ENCODE peak calls at places on chromosomes 11 and 22, in six cellular contexts. D is cardiac muscle cell, Q is spleen, J is brain microvascular endothelial cell, V is heart left ventricle, K is stomach. I is an unnamed sample.

GRCh38 chr11:34905666-34906065 is 10.5 kb downstream of the APIP start:
- DNase-seq in D (no peak), Q (no peak), J (no peak), V (no peak), K (no peak), I (no peak)

GRCh38 chr11:112784323-112785073 is 176.7 kb upstream of the NCAM1 start:
- DNase-seq in D (peak), Q (no peak), J (peak), V (peak), K (no peak), I (no peak)

GRCh38 chr11:107563702-107564101 is 1.8 kb downstream of the ALKBH8 start:
- DNase-seq in D (peak), Q (no peak), J (peak), V (peak), K (no peak), I (no peak)

GRCh38 chr22:20658433-20659222 is 115.3 kb upstream of the SERPIND1 start:
- DNase-seq in D (no peak), Q (no peak), J (no peak), V (no peak), K (no peak), I (no peak)

GRCh38 chr22:42920101-42920820 is 63.2 kb upstream of the ARFGAP3 start:
- DNase-seq in D (peak), Q (peak), J (no peak), V (no peak), K (no peak), I (no peak)

GRCh38 chr11:116217006-116217405 is 555.8 kb downstream of the BUD13 start:
- DNase-seq in D (peak), Q (no peak), J (peak), V (no peak), K (no peak), I (no peak)

GRCh38 chr11:47007579-47007978 is 71.0 kb downstream of the CSTPP1 start:
- DNase-seq in D (peak), Q (no peak), J (no peak), V (no peak), K (no peak), I (no peak)

GRCh38 chr11:56848105-56848809 is 99.8 kb upstream of the OR9G4 start:
- DNase-seq in D (no peak), Q (no peak), J (no peak), V (no peak), K (no peak), I (no peak)

GRCh38 chr11:35418847-35419712 is at the start of gene SLC1A2:
- DNase-seq in D (peak), Q (no peak), J (no peak), V (peak), K (no peak), I (no peak)

GRCh38 chr11:11537372-11537771 is 84.4 kb downstream of the GALNT18 start:
- DNase-seq in D (no peak), Q (no peak), J (no peak), V (no peak), K (no peak), I (no peak)

GRCh38 chr11:131027501-131027900 is 111.2 kb upstream of the SNX19 start:
- DNase-seq in D (peak), Q (no peak), J (no peak), V (no peak), K (no peak), I (no peak)

GRCh38 chr11:111344032-111344431 is 35.0 kb downstream of the POU2AF1 start:
- DNase-seq in D (peak), Q (no peak), J (no peak), V (no peak), K (no peak), I (no peak)

GRCh38 chr11:19800162-19800561 is 87.5 kb downstream of the NAV2 start:
- DNase-seq in D (peak), Q (no peak), J (no peak), V (no peak), K (no peak), I (no peak)

GRCh38 chr11:46049325-46049860 is 71.9 kb downstream of the PHF21A start:
- DNase-seq in D (no peak), Q (no peak), J (no peak), V (no peak), K (no peak), I (no peak)

GRCh38 chr11:47468598-47469214 is 19.8 kb upstream of the RAPSN start:
- DNase-seq in D (no peak), Q (peak), J (no peak), V (no peak), K (no peak), I (no peak)

GRCh38 chr11:119108151-119108856 is 1.2 kb downstream of the C2CD2L start:
- DNase-seq in D (peak), Q (peak), J (no peak), V (no peak), K (peak), I (no peak)

GRCh38 chr11:80103149-80103859 is 662.5 kb upstream of the TENM4 start:
- DNase-seq in D (peak), Q (no peak), J (peak), V (no peak), K (no peak), I (peak)

GRCh38 chr11:64971421-64972233 is at the start of gene MAJIN:
- DNase-seq in D (peak), Q (peak), J (peak), V (peak), K (peak), I (peak)

DNA sequence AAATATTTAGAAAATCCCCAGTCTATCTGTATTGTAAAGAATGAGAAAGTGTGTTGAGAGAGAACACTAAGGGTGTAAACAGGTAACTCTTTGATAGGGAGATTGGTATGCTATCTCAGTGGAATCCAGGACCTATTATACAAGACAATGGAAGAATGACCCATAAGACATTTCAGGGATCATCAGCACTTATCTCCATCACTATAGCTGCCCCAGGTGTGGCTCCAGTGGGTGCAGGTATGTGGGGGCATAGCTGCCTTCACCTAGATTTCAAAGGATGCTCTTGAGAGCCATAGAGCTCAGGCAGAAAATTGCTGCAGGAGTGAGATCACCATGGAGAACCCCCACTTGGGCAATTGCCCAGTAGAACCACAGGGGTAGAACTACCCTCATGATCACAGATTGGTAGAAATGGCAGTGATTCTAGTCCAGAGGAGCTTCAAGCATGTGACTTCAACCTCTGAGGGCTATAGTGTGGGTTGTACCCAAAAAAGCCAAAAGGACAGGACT is 252.3 kb upstream of the TBCEL start:
- DNase-seq in D (no peak), Q (no peak), J (no peak), V (no peak), K (no peak), I (no peak)
- H3K27ac ChIP-seq in D (no peak), Q (no peak), J (no peak), V (no peak), K (no peak), I (no peak)

DNA sequence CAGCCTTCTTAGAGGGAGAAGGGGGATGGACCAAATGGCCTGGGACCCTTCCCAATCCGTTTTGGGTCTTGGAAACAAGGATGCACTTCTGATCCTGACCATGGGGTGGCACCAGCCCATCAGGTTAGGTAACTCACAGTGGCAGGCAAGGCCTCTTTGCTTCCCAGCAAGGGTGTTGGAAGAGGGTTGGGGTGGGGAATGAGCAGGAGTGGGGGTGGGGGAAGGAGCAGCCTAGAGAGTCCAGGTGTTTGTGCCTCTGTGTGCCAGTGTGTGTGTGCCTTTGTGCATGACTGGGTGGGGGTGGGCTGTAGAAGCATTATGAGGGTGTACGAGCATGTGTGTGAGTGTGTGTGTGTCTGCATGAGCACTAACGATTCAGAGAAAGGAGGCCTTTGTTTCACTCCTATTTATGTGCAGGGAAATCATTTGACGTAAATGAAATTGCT is 213.1 kb downstream of the INSC start:
- DNase-seq in D (peak), Q (no peak), J (peak), V (peak), K (peak), I (peak)
- TF ChIP-seq CTCF in D (peak), Q (peak), J (peak), V (peak), K (peak), I (peak)

GRCh38 chr22:31244943-31245451 is 32.9 kb downstream of the LIMK2 start:
- DNase-seq in D (no peak), Q (no peak), J (no peak), V (no peak), K (no peak), I (no peak)
- H3K27ac ChIP-seq in D (peak), Q (no peak), J (peak), V (no peak), K (peak), I (no peak)

GRCh38 chr22:44003776-44004460 is 20.2 kb upstream of the PARVB start:
- DNase-seq in D (no peak), Q (peak), J (no peak), V (no peak), K (no peak), I (no peak)
- TF ChIP-seq CTCF in D (peak), Q (no peak), J (peak), V (peak), K (no peak), I (peak)

DNA sequence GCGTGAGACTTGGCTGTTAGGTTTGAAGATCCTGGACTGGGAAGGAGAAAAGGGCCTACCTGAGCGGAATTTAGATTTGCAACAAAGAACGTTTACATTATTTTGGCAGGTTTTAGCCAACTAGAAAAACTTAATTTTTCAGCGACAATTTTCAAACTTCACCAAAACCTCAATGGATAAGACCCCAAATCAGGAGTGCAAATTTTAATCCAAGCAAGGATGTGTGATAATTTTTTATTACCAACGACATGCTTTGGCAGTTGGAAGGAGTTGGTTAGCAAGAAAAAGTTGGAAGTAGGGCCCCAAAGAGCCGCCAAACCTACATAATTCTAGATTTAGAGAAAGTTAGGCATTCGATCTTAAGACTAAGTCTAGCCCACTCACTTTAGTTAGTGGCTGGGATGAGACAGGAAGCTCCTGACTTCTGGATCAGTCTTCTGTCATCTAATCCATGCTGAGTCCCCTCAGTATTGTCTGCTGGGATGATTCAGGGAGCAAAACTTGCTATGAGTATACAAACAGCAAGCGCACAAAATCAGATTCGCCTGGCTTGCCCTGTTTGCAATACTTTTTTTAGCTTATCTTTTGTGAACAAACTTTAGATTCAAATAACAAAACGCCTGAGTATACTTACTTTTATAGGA is 790 bp upstream of the RDX start:
- DNase-seq in D (no peak), Q (no peak), J (peak), V (no peak), K (no peak), I (no peak)
- H3K27ac ChIP-seq in D (peak), Q (peak), J (peak), V (peak), K (peak), I (peak)

GRCh38 chr22:39545310-39546063 is 12.9 kb upstream of the RPS19BP1 start:
- DNase-seq in D (peak), Q (no peak), J (no peak), V (no peak), K (no peak), I (no peak)
- TF ChIP-seq CTCF in D (no peak), Q (no peak), J (no peak), V (no peak), K (no peak), I (no peak)

GRCh38 chr11:70486026-70486415 is 87.7 kb downstream of the CTTN start:
- DNase-seq in D (no peak), Q (no peak), J (no peak), V (no peak), K (no peak), I (no peak)

GRCh38 chr11:70485326-70486025 is 87.1 kb downstream of the CTTN start:
- DNase-seq in D (no peak), Q (no peak), J (no peak), V (no peak), K (no peak), I (no peak)

GRCh38 chr11:70487160-70487559 is 88.8 kb downstream of the CTTN start:
- DNase-seq in D (no peak), Q (no peak), J (no peak), V (no peak), K (no peak), I (no peak)

GRCh38 chr11:70487763-70488162 is 89.4 kb downstream of the CTTN start:
- DNase-seq in D (no peak), Q (no peak), J (no peak), V (no peak), K (no peak), I (no peak)

GRCh38 chr11:70486731-70487130 is 88.4 kb downstream of the CTTN start:
- DNase-seq in D (no peak), Q (no peak), J (no peak), V (no peak), K (no peak), I (no peak)
- H3K27ac ChIP-seq in D (no peak), Q (no peak), J (no peak), V (no peak), K (no peak), I (no peak)

DNA sequence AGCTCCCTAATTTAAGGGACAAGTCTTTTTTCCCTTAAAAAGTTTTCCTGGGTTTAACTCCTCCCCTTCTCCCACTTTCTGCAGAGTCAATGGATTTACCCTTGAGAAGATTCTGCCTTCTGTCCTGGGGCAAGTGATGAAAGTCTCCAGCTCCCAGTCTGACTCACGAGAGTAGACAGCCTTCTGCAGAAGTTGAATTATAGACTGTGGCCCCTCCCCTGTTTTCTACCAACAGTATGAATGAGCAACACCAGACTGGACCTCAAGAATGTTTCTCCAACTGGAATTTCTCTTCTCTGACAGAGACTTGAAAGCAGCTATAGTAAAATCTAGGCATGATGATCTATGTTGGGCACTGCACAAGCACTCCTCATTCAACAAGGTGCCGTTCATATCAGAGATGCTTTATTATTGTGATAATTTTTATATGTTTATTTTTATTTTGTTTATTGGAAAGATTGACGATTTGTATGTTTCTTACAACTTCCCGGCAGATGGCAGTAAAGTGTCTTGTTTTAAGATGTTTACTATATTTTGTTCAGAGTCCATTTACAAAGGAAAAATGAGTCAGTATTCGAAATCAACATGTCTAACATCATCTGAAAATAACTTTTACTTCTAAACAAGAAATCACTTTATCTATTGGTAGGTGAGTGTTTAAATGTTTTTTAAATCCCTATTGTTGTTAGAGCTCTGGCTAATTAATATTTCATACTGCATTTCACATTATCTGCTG is 56.6 kb downstream of the LMO2 start:
- DNase-seq in D (peak), Q (no peak), J (peak), V (no peak), K (no peak), I (peak)
- TF ChIP-seq CTCF in D (peak), Q (peak), J (no peak), V (peak), K (no peak), I (peak)

I was measured in AG04450.